ENCODE peak calls at places on chromosomes 2 and 18, in four cellular contexts. One of them, this sample, is unnamed.

GRCh38 chr2:67694464-67694863 is 297.3 kb downstream of the ETAA1 start:
- DNase-seq in SK-N-SH: no peak
- DNase-seq in WTC11: peak; percentile 17
- DNase-seq in K562: no peak
- DNase-seq in this sample: peak; percentile 50

GRCh38 chr2:71778514-71779305 is 325.3 kb downstream of the DYSF start:
- DNase-seq in K562: no peak
- DNase-seq in WTC11: no peak
- DNase-seq in SK-N-SH: no peak
- DNase-seq in this sample: peak; percentile 34

GRCh38 chr18:11548367-11548766 is 61.0 kb upstream of the SLC35G4 start:
- DNase-seq in SK-N-SH: no peak
- DNase-seq in WTC11: no peak
- DNase-seq in K562: no peak
- DNase-seq in this sample: no peak

GRCh38 chr18:48318481-48318880 is 90.7 kb downstream of the ZBTB7C start:
- DNase-seq in WTC11: peak; percentile 31
- DNase-seq in K562: no peak
- DNase-seq in SK-N-SH: no peak
- DNase-seq in this sample: no peak

GRCh38 chr2:113240915-113241911 is 37.5 kb downstream of the PAX8 start:
- DNase-seq in K562: peak; percentile 70
- DNase-seq in WTC11: no peak
- DNase-seq in SK-N-SH: peak; percentile 30
- DNase-seq in this sample: peak; percentile 13

GRCh38 chr18:9683418-9684396 is 24.4 kb upstream of the RAB31 start:
- DNase-seq in SK-N-SH: no peak
- DNase-seq in K562: peak; percentile 91
- DNase-seq in WTC11: no peak
- DNase-seq in this sample: no peak

GRCh38 chr2:28644760-28645159 is 106.9 kb upstream of the PPP1CB start:
- DNase-seq in SK-N-SH: no peak
- DNase-seq in K562: no peak
- DNase-seq in WTC11: no peak
- DNase-seq in this sample: no peak

GRCh38 chr2:163877316-163877715 is 141.5 kb upstream of the FIGN start:
- DNase-seq in WTC11: no peak
- DNase-seq in K562: no peak
- DNase-seq in SK-N-SH: no peak
- DNase-seq in this sample: no peak

GRCh38 chr2:193482557-193482956 is 1287.8 kb upstream of the TMEFF2 start:
- DNase-seq in K562: no peak
- DNase-seq in SK-N-SH: no peak
- DNase-seq in WTC11: no peak
- DNase-seq in this sample: no peak

GRCh38 chr2:145845207-145845894 is 1325.4 kb upstream of the ZEB2 start:
- DNase-seq in K562: no peak
- DNase-seq in WTC11: no peak
- DNase-seq in SK-N-SH: no peak
- DNase-seq in this sample: no peak

GRCh38 chr2:17199741-17200140 is 318.5 kb downstream of the RAD51AP2 start:
- DNase-seq in K562: no peak
- DNase-seq in SK-N-SH: no peak
- DNase-seq in WTC11: no peak
- DNase-seq in this sample: no peak

GRCh38 chr18:2409906-2410305 is 161.4 kb downstream of the METTL4 start:
- DNase-seq in SK-N-SH: no peak
- DNase-seq in WTC11: no peak
- DNase-seq in K562: no peak
- DNase-seq in this sample: no peak

GRCh38 chr2:236016496-236016895 is 151.7 kb downstream of the GBX2 start:
- DNase-seq in SK-N-SH: no peak
- DNase-seq in WTC11: no peak
- DNase-seq in K562: no peak
- DNase-seq in this sample: no peak

GRCh38 chr2:1708476-1709334 is 35.6 kb downstream of the PXDN start:
- DNase-seq in K562: no peak
- DNase-seq in SK-N-SH: peak; percentile 58
- DNase-seq in WTC11: no peak
- DNase-seq in this sample: no peak

GRCh38 chr2:61733563-61733962 is 120.3 kb downstream of the FAM161A start:
- DNase-seq in SK-N-SH: no peak
- DNase-seq in WTC11: no peak
- DNase-seq in K562: no peak
- DNase-seq in this sample: no peak

GRCh38 chr2:55019547-55020258 is 30.5 kb downstream of the RTN4 start:
- DNase-seq in K562: no peak
- DNase-seq in WTC11: no peak
- DNase-seq in SK-N-SH: no peak
- DNase-seq in this sample: no peak

GRCh38 chr2:85151026-85151425 is 17.8 kb downstream of the TCF7L1 start:
- DNase-seq in WTC11: no peak
- DNase-seq in SK-N-SH: no peak
- DNase-seq in K562: no peak
- DNase-seq in this sample: no peak

GRCh38 chr2:2263196-2263829 is 67.8 kb downstream of the MYT1L start:
- DNase-seq in K562: no peak
- DNase-seq in WTC11: no peak
- DNase-seq in SK-N-SH: no peak
- DNase-seq in this sample: no peak

GRCh38 chr2:200617089-200618050 is 31.6 kb downstream of the AOX1 start:
- DNase-seq in K562: no peak
- DNase-seq in WTC11: no peak
- DNase-seq in SK-N-SH: no peak
- DNase-seq in this sample: no peak

GRCh38 chr2:200618051-200618419 is 32.2 kb downstream of the AOX1 start:
- DNase-seq in WTC11: no peak
- DNase-seq in SK-N-SH: no peak
- DNase-seq in K562: no peak
- DNase-seq in this sample: no peak

GRCh38 chr2:200619275-200619674 is 33.5 kb downstream of the AOX1 start:
- DNase-seq in WTC11: no peak
- DNase-seq in K562: no peak
- DNase-seq in SK-N-SH: peak; percentile 4
- DNase-seq in this sample: no peak

GRCh38 chr2:200616656-200617055 is 30.8 kb downstream of the AOX1 start:
- DNase-seq in K562: no peak
- DNase-seq in SK-N-SH: no peak
- DNase-seq in WTC11: no peak
- DNase-seq in this sample: no peak

GRCh38 chr2:200618590-200619021 is 32.8 kb downstream of the AOX1 start:
- DNase-seq in K562: peak; percentile 30
- DNase-seq in WTC11: no peak
- DNase-seq in SK-N-SH: peak; percentile 31
- DNase-seq in this sample: no peak
- TF ChIP-seq TEAD4 in K562: no peak
- TF ChIP-seq TEAD4 in WTC11: no peak
- TF ChIP-seq TEAD4 in SK-N-SH: no peak
- TF ChIP-seq TEAD4 in this sample: no peak

GRCh38 chr2:23689131-23689700 is 237.7 kb downstream of the ATAD2B start:
- DNase-seq in WTC11: no peak
- DNase-seq in K562: no peak
- DNase-seq in SK-N-SH: no peak
- DNase-seq in this sample: no peak

GRCh38 chr2:23691106-23691470 is 235.8 kb downstream of the ATAD2B start:
- DNase-seq in SK-N-SH: no peak
- DNase-seq in K562: no peak
- DNase-seq in WTC11: no peak
- DNase-seq in this sample: no peak

GRCh38 chr2:23688486-23689130 is 238.3 kb downstream of the ATAD2B start:
- DNase-seq in SK-N-SH: no peak
- DNase-seq in K562: no peak
- DNase-seq in WTC11: no peak
- DNase-seq in this sample: no peak

GRCh38 chr2:23690421-23691105 is 236.4 kb downstream of the ATAD2B start:
- DNase-seq in SK-N-SH: peak; percentile 33
- DNase-seq in K562: peak; percentile 38
- DNase-seq in WTC11: no peak
- DNase-seq in this sample: no peak

GRCh38 chr2:23689891-23690290 is 237.0 kb downstream of the ATAD2B start:
- DNase-seq in SK-N-SH: peak; percentile 37
- DNase-seq in WTC11: peak; percentile 34
- DNase-seq in K562: no peak
- DNase-seq in this sample: no peak
- TF ChIP-seq TEAD4 in SK-N-SH: no peak
- TF ChIP-seq TEAD4 in WTC11: no peak
- TF ChIP-seq TEAD4 in K562: no peak
- TF ChIP-seq TEAD4 in this sample: no peak

GRCh38 chr2:158637357-158637756 is 157.8 kb upstream of the DAPL1 start:
- DNase-seq in SK-N-SH: no peak
- DNase-seq in WTC11: no peak
- DNase-seq in K562: no peak
- DNase-seq in this sample: no peak
- TF ChIP-seq TEAD4 in SK-N-SH: no peak
- TF ChIP-seq TEAD4 in WTC11: no peak
- TF ChIP-seq TEAD4 in K562: no peak
- TF ChIP-seq TEAD4 in this sample: no peak

DNA sequence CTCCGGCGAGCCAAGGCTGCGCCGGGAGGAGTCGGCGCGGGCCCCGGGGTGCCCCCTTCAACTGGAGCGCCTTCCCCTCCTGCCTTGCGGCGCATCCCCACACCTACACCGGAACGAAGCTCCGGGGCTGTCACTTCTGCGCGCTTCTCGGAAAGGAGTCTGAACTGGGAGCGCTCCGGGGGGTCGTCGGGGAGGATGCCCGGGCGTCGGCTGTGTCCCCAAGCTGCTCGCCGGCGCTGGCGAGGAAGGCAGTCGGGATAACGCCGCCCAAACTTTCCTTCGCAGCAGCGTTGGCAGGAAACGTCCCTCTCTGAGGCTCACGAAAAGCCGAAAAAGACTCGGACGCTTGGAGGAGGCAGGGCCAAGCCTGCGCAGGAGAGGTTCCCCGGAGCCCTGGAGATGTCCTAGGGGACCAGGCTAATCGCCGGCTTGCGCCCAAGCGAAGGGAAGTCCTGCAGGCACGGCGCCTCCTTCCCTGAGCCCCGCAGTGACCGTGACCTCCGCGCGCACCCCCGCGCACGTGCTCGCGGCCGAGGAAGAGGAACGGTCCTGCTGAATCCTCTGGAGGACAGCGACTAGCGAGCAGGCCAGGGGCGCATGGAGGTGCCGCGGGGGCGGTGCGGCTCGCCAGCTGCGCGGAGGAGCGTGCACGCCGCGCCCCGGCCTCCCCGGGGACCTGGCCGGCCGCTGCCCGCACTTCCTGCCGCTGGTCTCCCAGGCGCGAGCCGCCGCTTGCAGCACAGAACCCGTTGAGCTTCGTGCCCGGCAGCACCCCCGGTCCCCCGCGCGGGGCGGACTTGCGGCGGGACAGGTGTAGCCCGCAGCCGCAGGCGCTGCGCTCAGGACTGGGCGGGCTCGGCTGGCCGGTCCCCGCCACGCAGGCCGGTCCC is at the start of gene SH3RF3:
- DNase-seq in WTC11: peak; percentile 57
- DNase-seq in K562: no peak
- DNase-seq in SK-N-SH: peak; percentile 81
- DNase-seq in this sample: no peak
- TF ChIP-seq TEAD4 in WTC11: no peak
- TF ChIP-seq TEAD4 in K562: no peak
- TF ChIP-seq TEAD4 in SK-N-SH: no peak
- TF ChIP-seq TEAD4 in this sample: no peak

GRCh38 chr2:240643093-240643810 is 18.0 kb downstream of the GPR35 start:
- DNase-seq in K562: no peak
- DNase-seq in WTC11: no peak
- DNase-seq in SK-N-SH: peak; percentile 36
- DNase-seq in this sample: no peak
- TF ChIP-seq TEAD4 in K562: no peak
- TF ChIP-seq TEAD4 in WTC11: no peak
- TF ChIP-seq TEAD4 in SK-N-SH: no peak
- TF ChIP-seq TEAD4 in this sample: no peak

GRCh38 chr2:73267008-73267407 is 17.3 kb downstream of the FBXO41 start:
- DNase-seq in SK-N-SH: no peak
- DNase-seq in WTC11: no peak
- DNase-seq in K562: no peak
- DNase-seq in this sample: no peak

GRCh38 chr2:73268368-73268830 is 15.9 kb downstream of the FBXO41 start:
- DNase-seq in WTC11: no peak
- DNase-seq in SK-N-SH: no peak
- DNase-seq in K562: no peak
- DNase-seq in this sample: no peak

GRCh38 chr2:73269686-73270465 is 14.4 kb downstream of the FBXO41 start:
- DNase-seq in WTC11: no peak
- DNase-seq in K562: no peak
- DNase-seq in SK-N-SH: no peak
- DNase-seq in this sample: no peak

GRCh38 chr2:73266061-73266891 is 18.0 kb downstream of the FBXO41 start:
- DNase-seq in SK-N-SH: no peak
- DNase-seq in WTC11: no peak
- DNase-seq in K562: no peak
- DNase-seq in this sample: no peak

GRCh38 chr2:73268831-73269685 is 15.2 kb downstream of the FBXO41 start:
- DNase-seq in K562: no peak
- DNase-seq in SK-N-SH: no peak
- DNase-seq in WTC11: peak; percentile 82
- DNase-seq in this sample: peak; percentile 51
- TF ChIP-seq TEAD4 in K562: no peak
- TF ChIP-seq TEAD4 in SK-N-SH: no peak
- TF ChIP-seq TEAD4 in WTC11: no peak
- TF ChIP-seq TEAD4 in this sample: no peak